ENCODE peak calls at places on chromosomes 12 and 14, in six cellular contexts. One of them, this sample, is unnamed.

GRCh38 chr12:115457798-115458197 is 773.8 kb upstream of the TBX3 start:
- DNase-seq in NCI-H460: no peak
- DNase-seq in amygdala: no peak
- DNase-seq in Right ventricle myocardium inferior: no peak
- DNase-seq in EL: no peak
- DNase-seq in NCI-H2029 treated with DMSO at 0.1 percent for 48 hours: no peak
- DNase-seq in this sample: no peak

GRCh38 chr12:45789025-45789424 is 59.5 kb downstream of the ARID2 start:
- DNase-seq in NCI-H460: peak
- DNase-seq in amygdala: no peak
- DNase-seq in Right ventricle myocardium inferior: no peak
- DNase-seq in EL: peak
- DNase-seq in NCI-H2029 treated with DMSO at 0.1 percent for 48 hours: no peak
- DNase-seq in this sample: peak

GRCh38 chr12:101616027-101616494 is 21.3 kb downstream of the MYBPC1 start:
- DNase-seq in NCI-H460: peak
- DNase-seq in amygdala: no peak
- DNase-seq in Right ventricle myocardium inferior: no peak
- DNase-seq in EL: no peak
- DNase-seq in NCI-H2029 treated with DMSO at 0.1 percent for 48 hours: no peak
- DNase-seq in this sample: no peak

GRCh38 chr12:71865166-71865713 is 25.7 kb downstream of the TBC1D15 start:
- DNase-seq in NCI-H460: no peak
- DNase-seq in amygdala: no peak
- DNase-seq in Right ventricle myocardium inferior: no peak
- DNase-seq in EL: peak
- DNase-seq in NCI-H2029 treated with DMSO at 0.1 percent for 48 hours: no peak
- DNase-seq in this sample: peak

GRCh38 chr12:9244894-9245293 is 36.7 kb upstream of the PZP start:
- DNase-seq in NCI-H460: no peak
- DNase-seq in amygdala: no peak
- DNase-seq in Right ventricle myocardium inferior: no peak
- DNase-seq in EL: no peak
- DNase-seq in NCI-H2029 treated with DMSO at 0.1 percent for 48 hours: no peak
- DNase-seq in this sample: no peak

GRCh38 chr14:63603749-63604277 is 37.9 kb downstream of the WDR89 start:
- DNase-seq in NCI-H460: no peak
- DNase-seq in amygdala: no peak
- DNase-seq in Right ventricle myocardium inferior: no peak
- DNase-seq in EL: no peak
- DNase-seq in NCI-H2029 treated with DMSO at 0.1 percent for 48 hours: no peak
- DNase-seq in this sample: no peak

GRCh38 chr14:103284574-103285467 is 49.2 kb upstream of the EIF5 start:
- DNase-seq in NCI-H460: no peak
- DNase-seq in amygdala: no peak
- DNase-seq in Right ventricle myocardium inferior: no peak
- DNase-seq in EL: peak
- DNase-seq in NCI-H2029 treated with DMSO at 0.1 percent for 48 hours: no peak
- DNase-seq in this sample: peak

GRCh38 chr12:52637299-52637698 is 14.7 kb downstream of the KRT2 start:
- DNase-seq in NCI-H460: no peak
- DNase-seq in amygdala: no peak
- DNase-seq in Right ventricle myocardium inferior: no peak
- DNase-seq in EL: no peak
- DNase-seq in NCI-H2029 treated with DMSO at 0.1 percent for 48 hours: no peak
- DNase-seq in this sample: no peak

This sample was measured in IMR-90.